ENCODE peak calls at places on chromosomes 4 and X, in six cellular contexts. One of them, this sample, is unnamed.

GRCh38 chr4:73275318-73275654 is 16.7 kb upstream of the ANKRD17 start:
- DNase-seq in ovary: no peak
- DNase-seq in K562: no peak
- DNase-seq in A549: no peak
- DNase-seq in stomach: no peak
- DNase-seq in transverse colon: no peak
- DNase-seq in this sample: no peak

GRCh38 chr4:48017108-48017527 is 546 bp downstream of the NIPAL1 start:
- DNase-seq in K562: peak
- DNase-seq in A549: peak
- DNase-seq in ovary: peak
- DNase-seq in stomach: peak
- DNase-seq in transverse colon: peak
- DNase-seq in this sample: no peak

GRCh38 chrX:143319526-143319925 is 197.7 kb downstream of the SPANXN3 start:
- DNase-seq in K562: no peak
- DNase-seq in stomach: no peak
- DNase-seq in transverse colon: no peak
- DNase-seq in ovary: no peak
- DNase-seq in A549: no peak
- DNase-seq in this sample: no peak

GRCh38 chr4:133149932-133150642 is 993 bp downstream of the PCDH10 start:
- DNase-seq in A549: no peak
- DNase-seq in stomach: no peak
- DNase-seq in K562: no peak
- DNase-seq in transverse colon: no peak
- DNase-seq in ovary: no peak
- DNase-seq in this sample: no peak

GRCh38 chrX:43557792-43558191 is 98.3 kb upstream of the MAOA start:
- DNase-seq in A549: peak
- DNase-seq in ovary: peak
- DNase-seq in K562: peak
- DNase-seq in transverse colon: peak
- DNase-seq in stomach: peak
- DNase-seq in this sample: peak

GRCh38 chr4:176034498-176034897 is 31.1 kb upstream of the WDR17 start:
- DNase-seq in transverse colon: no peak
- DNase-seq in A549: no peak
- DNase-seq in stomach: no peak
- DNase-seq in K562: no peak
- DNase-seq in ovary: no peak
- DNase-seq in this sample: no peak

GRCh38 chr4:169745291-169745690 is 12.5 kb downstream of the HPF1 start:
- DNase-seq in A549: no peak
- DNase-seq in ovary: no peak
- DNase-seq in transverse colon: no peak
- DNase-seq in stomach: no peak
- DNase-seq in K562: no peak
- DNase-seq in this sample: no peak

GRCh38 chr4:47913858-47914218 is 545 bp downstream of the NFXL1 start:
- DNase-seq in K562: no peak
- DNase-seq in stomach: peak
- DNase-seq in A549: peak
- DNase-seq in transverse colon: peak
- DNase-seq in ovary: peak
- DNase-seq in this sample: no peak

GRCh38 chrX:40474205-40474626 is 106.6 kb upstream of the ATP6AP2 start:
- DNase-seq in transverse colon: no peak
- DNase-seq in K562: no peak
- DNase-seq in stomach: peak
- DNase-seq in A549: peak
- DNase-seq in ovary: no peak
- DNase-seq in this sample: no peak

GRCh38 chrX:94178145-94178790 is 504.3 kb downstream of the FAM133A start:
- DNase-seq in stomach: no peak
- DNase-seq in ovary: no peak
- DNase-seq in K562: no peak
- DNase-seq in A549: no peak
- DNase-seq in transverse colon: no peak
- DNase-seq in this sample: no peak

GRCh38 chr4:151202851-151203455 is 74.0 kb upstream of the PRSS48 start:
- DNase-seq in K562: no peak
- DNase-seq in transverse colon: no peak
- DNase-seq in stomach: no peak
- DNase-seq in A549: no peak
- DNase-seq in ovary: no peak
- DNase-seq in this sample: no peak

GRCh38 chr4:110778526-110778925 is 155.6 kb upstream of the PITX2 start:
- DNase-seq in stomach: no peak
- DNase-seq in ovary: no peak
- DNase-seq in K562: no peak
- DNase-seq in A549: no peak
- DNase-seq in transverse colon: no peak
- DNase-seq in this sample: no peak

GRCh38 chr4:8205241-8205707 is 6.2 kb downstream of the SH3TC1 start:
- DNase-seq in K562: no peak
- DNase-seq in A549: no peak
- DNase-seq in stomach: no peak
- DNase-seq in ovary: no peak
- DNase-seq in transverse colon: no peak
- DNase-seq in this sample: no peak

GRCh38 chrX:34563809-34564208 is 93.3 kb downstream of the TMEM47 start:
- DNase-seq in ovary: no peak
- DNase-seq in transverse colon: no peak
- DNase-seq in stomach: no peak
- DNase-seq in A549: no peak
- DNase-seq in K562: no peak
- DNase-seq in this sample: no peak

GRCh38 chr4:8356856-8357255 is 83.7 kb downstream of the ACOX3 start:
- DNase-seq in A549: no peak
- DNase-seq in ovary: no peak
- DNase-seq in stomach: no peak
- DNase-seq in K562: no peak
- DNase-seq in transverse colon: no peak
- DNase-seq in this sample: no peak

GRCh38 chr4:74433043-74433442 is 11.9 kb upstream of the AREG start:
- DNase-seq in ovary: no peak
- DNase-seq in transverse colon: no peak
- DNase-seq in stomach: no peak
- DNase-seq in K562: no peak
- DNase-seq in A549: no peak
- DNase-seq in this sample: no peak

GRCh38 chr4:109803924-109804571 is 2.2 kb upstream of the CFI start:
- DNase-seq in A549: peak
- DNase-seq in stomach: no peak
- DNase-seq in transverse colon: peak
- DNase-seq in ovary: no peak
- DNase-seq in K562: no peak
- DNase-seq in this sample: no peak

GRCh38 chr4:30821275-30821674 is 101.1 kb downstream of the PCDH7 start:
- DNase-seq in K562: no peak
- DNase-seq in A549: no peak
- DNase-seq in stomach: no peak
- DNase-seq in ovary: no peak
- DNase-seq in transverse colon: no peak
- DNase-seq in this sample: no peak

GRCh38 chr4:17385403-17385802 is 126.5 kb downstream of the QDPR start:
- DNase-seq in stomach: no peak
- DNase-seq in ovary: no peak
- DNase-seq in K562: no peak
- DNase-seq in transverse colon: no peak
- DNase-seq in A549: no peak
- DNase-seq in this sample: no peak

GRCh38 chr4:184347251-184348239 is 126.8 kb downstream of the IRF2 start:
- DNase-seq in ovary: no peak
- DNase-seq in A549: no peak
- DNase-seq in stomach: peak
- DNase-seq in K562: peak
- DNase-seq in transverse colon: peak
- DNase-seq in this sample: no peak

GRCh38 chr4:145492376-145492775 is 10.7 kb downstream of the SMAD1 start:
- DNase-seq in K562: no peak
- DNase-seq in A549: no peak
- DNase-seq in ovary: no peak
- DNase-seq in transverse colon: peak
- DNase-seq in stomach: no peak
- DNase-seq in this sample: no peak

GRCh38 chrX:50799531-50799961 is 14.4 kb downstream of the SHROOM4 start:
- DNase-seq in ovary: no peak
- DNase-seq in A549: no peak
- DNase-seq in transverse colon: peak
- DNase-seq in stomach: no peak
- DNase-seq in K562: no peak
- DNase-seq in this sample: no peak

GRCh38 chr4:1015746-1016145 is 4.3 kb downstream of the FGFRL1 start:
- DNase-seq in transverse colon: no peak
- DNase-seq in stomach: no peak
- DNase-seq in A549: no peak
- DNase-seq in ovary: no peak
- DNase-seq in K562: no peak
- DNase-seq in this sample: no peak

GRCh38 chr4:84258905-84259830 is 239.9 kb downstream of the NKX6-1 start:
- DNase-seq in K562: peak
- DNase-seq in ovary: no peak
- DNase-seq in A549: peak
- DNase-seq in stomach: no peak
- DNase-seq in transverse colon: no peak
- DNase-seq in this sample: no peak

GRCh38 chrX:110146521-110146920 is 143.6 kb downstream of the TMEM164 start:
- DNase-seq in stomach: no peak
- DNase-seq in K562: peak
- DNase-seq in ovary: no peak
- DNase-seq in A549: peak
- DNase-seq in transverse colon: peak
- DNase-seq in this sample: no peak

DNA sequence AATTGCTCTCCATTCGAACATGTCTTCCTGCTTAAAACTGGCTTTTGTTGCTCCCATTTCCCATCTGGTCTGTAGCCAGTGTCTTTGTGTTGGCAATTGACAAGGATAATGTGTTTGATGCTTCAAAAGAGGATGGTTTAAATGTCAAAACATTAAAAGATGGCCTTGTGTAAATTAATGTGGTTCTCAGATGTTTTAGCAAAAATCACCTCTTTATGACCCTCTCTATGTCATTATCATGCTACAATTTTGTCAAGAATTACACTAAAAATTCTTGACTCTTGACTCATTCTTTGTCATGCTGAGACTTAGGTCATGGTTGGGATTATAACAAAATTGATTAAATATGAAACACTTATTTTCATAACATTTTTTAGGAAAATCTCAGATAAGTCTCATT is 47.4 kb downstream of the TMEM131L start:
- DNase-seq in ovary: no peak
- DNase-seq in K562: no peak
- DNase-seq in stomach: no peak
- DNase-seq in A549: no peak
- DNase-seq in transverse colon: no peak
- DNase-seq in this sample: no peak
- TF ChIP-seq EP300 in ovary: no peak
- TF ChIP-seq EP300 in K562: no peak
- TF ChIP-seq EP300 in stomach: no peak
- TF ChIP-seq EP300 in A549: no peak
- TF ChIP-seq EP300 in transverse colon: no peak
- TF ChIP-seq EP300 in this sample: no peak

GRCh38 chrX:154380153-154380552 is 1.1 kb downstream of the EMD start:
- DNase-seq in ovary: peak
- DNase-seq in A549: no peak
- DNase-seq in K562: no peak
- DNase-seq in stomach: no peak
- DNase-seq in transverse colon: no peak
- DNase-seq in this sample: no peak

GRCh38 chrX:154380787-154381186 is 1.7 kb downstream of the EMD start:
- DNase-seq in A549: no peak
- DNase-seq in K562: no peak
- DNase-seq in transverse colon: no peak
- DNase-seq in ovary: no peak
- DNase-seq in stomach: no peak
- DNase-seq in this sample: no peak

GRCh38 chrX:154379569-154379951 is 465 bp downstream of the EMD start:
- DNase-seq in stomach: no peak
- DNase-seq in K562: no peak
- DNase-seq in ovary: no peak
- DNase-seq in transverse colon: no peak
- DNase-seq in A549: no peak
- DNase-seq in this sample: no peak

GRCh38 chrX:154378059-154378798 is 866 bp upstream of the EMD start:
- DNase-seq in K562: peak
- DNase-seq in A549: peak
- DNase-seq in transverse colon: peak
- DNase-seq in ovary: peak
- DNase-seq in stomach: peak
- DNase-seq in this sample: no peak

DNA sequence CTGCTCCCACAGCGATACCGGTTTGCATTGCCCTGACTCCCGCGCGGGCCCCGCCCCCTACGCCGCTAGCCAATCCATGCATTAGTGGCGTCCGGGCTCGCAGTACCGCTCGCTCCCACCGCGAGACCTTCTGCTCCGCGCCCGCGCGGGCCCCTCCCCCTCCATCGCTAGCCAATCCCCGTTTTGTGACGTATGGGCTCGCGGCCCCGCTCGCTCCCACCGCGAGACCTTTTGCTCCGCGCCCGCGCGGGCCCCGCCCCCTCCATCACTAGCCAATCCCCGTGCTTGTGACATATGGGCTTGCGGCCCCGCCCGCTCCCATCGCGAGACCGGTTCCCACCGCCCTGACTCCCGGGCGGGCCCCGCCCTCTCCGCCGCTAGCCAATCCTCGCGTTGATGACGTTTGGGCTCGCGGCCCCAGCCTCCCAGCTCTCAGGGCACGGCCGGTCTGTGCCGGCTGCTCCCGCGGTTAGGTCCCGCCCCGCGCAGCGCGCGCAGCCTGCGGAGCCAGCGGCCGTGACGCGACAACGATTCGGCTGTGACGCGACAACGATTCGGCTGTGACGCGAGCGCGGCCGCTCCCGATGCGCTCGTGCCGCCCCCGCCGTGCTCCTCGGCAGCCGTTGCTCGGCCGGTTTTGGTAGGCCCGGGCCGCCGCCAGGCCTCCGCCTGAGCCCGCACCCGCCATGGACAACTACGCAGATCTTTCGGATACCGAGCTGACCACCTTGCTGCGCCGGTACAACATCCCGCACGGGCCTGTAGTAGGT is at the start of gene EMD:
- DNase-seq in K562: peak
- DNase-seq in A549: peak
- DNase-seq in stomach: peak
- DNase-seq in ovary: peak
- DNase-seq in transverse colon: peak
- DNase-seq in this sample: peak
- TF ChIP-seq EP300 in K562: peak
- TF ChIP-seq EP300 in A549: no peak
- TF ChIP-seq EP300 in stomach: peak
- TF ChIP-seq EP300 in ovary: no peak
- TF ChIP-seq EP300 in transverse colon: peak
- TF ChIP-seq EP300 in this sample: peak

GRCh38 chr4:185358514-185359433 is 37.0 kb downstream of the LRP2BP start:
- DNase-seq in stomach: no peak
- DNase-seq in K562: peak
- DNase-seq in transverse colon: no peak
- DNase-seq in ovary: no peak
- DNase-seq in A549: peak
- DNase-seq in this sample: no peak
- TF ChIP-seq EP300 in stomach: no peak
- TF ChIP-seq EP300 in K562: no peak
- TF ChIP-seq EP300 in transverse colon: no peak
- TF ChIP-seq EP300 in ovary: no peak
- TF ChIP-seq EP300 in A549: no peak
- TF ChIP-seq EP300 in this sample: no peak

GRCh38 chr4:128357286-128357685 is 69.7 kb upstream of the PGRMC2 start:
- DNase-seq in ovary: no peak
- DNase-seq in K562: no peak
- DNase-seq in A549: no peak
- DNase-seq in transverse colon: no peak
- DNase-seq in stomach: no peak
- DNase-seq in this sample: no peak
- TF ChIP-seq EP300 in ovary: no peak
- TF ChIP-seq EP300 in K562: no peak
- TF ChIP-seq EP300 in A549: no peak
- TF ChIP-seq EP300 in transverse colon: no peak
- TF ChIP-seq EP300 in stomach: no peak
- TF ChIP-seq EP300 in this sample: no peak